ENCODE peak calls at places on chromosomes 1 and 21, in nine cellular contexts. B is fibroblast of lung, E is heart left ventricle, F is HAP-1, J is ovary, L is upper lobe of right lung, G is psoas muscle, I is body of pancreas, V is aorta. X is an unnamed sample.
A peak's percentile ranks its signal among the peaks of the same experiment; 100 is the strongest.

GRCh38 chr1:89206361-89206760 is 7.6 kb upstream of the GBP4 start:
- DNase-seq in B (no peak), F (no peak), V (no peak), G (no peak), E (no peak), J (no peak), L (no peak), I (no peak), X (no peak)

GRCh38 chr1:112449630-112449983 is 53.6 kb downstream of the CTTNBP2NL start:
- DNase-seq in E (no peak), I (no peak), J (no peak), L (no peak), F (no peak), G (no peak), V (no peak), B (no peak), X (no peak)

GRCh38 chr1:152960452-152961044 is 9.9 kb upstream of the SPRR4 start:
- DNase-seq in V (no peak), J (no peak), L (no peak), F (no peak), G (no peak), E (no peak), I (peak; percentile 24), B (no peak), X (no peak)

GRCh38 chr1:189149547-189150375 is 1327.9 kb downstream of the BRINP3 start:
- DNase-seq in G (no peak), E (no peak), B (no peak), L (peak; percentile 66), F (no peak), V (no peak), J (no peak), I (peak; percentile 47), X (peak; percentile 22)

GRCh38 chr21:27291006-27291405 is 324.1 kb upstream of the ADAMTS5 start:
- DNase-seq in B (peak; percentile 36), G (no peak), F (no peak), J (no peak), V (no peak), E (no peak), L (no peak), I (no peak), X (no peak)

GRCh38 chr21:39968010-39968409 is 100.8 kb downstream of the PCP4 start:
- DNase-seq in L (no peak), F (no peak), I (no peak), J (no peak), E (no peak), V (no peak), B (no peak), G (no peak), X (no peak)

GRCh38 chr1:60483471-60483870 is 409.9 kb upstream of the C1orf87 start:
- DNase-seq in G (no peak), J (no peak), B (no peak), I (no peak), E (no peak), L (no peak), F (no peak), V (no peak), X (no peak)

GRCh38 chr1:230243583-230244377 is 176.7 kb downstream of the GALNT2 start:
- DNase-seq in E (no peak), G (no peak), F (no peak), L (no peak), I (no peak), V (no peak), B (peak; percentile 82), J (no peak), X (no peak)

GRCh38 chr1:2459757-2460156 is 16.3 kb upstream of the PLCH2 start:
- DNase-seq in E (peak; percentile 53), I (peak; percentile 35), F (no peak), G (no peak), J (no peak), L (no peak), B (peak; percentile 33), V (no peak), X (peak; percentile 84)

GRCh38 chr1:170657275-170657853 is 6.6 kb upstream of the PRRX1 start:
- DNase-seq in J (no peak), G (no peak), L (no peak), I (no peak), B (no peak), E (no peak), V (no peak), F (no peak), X (no peak)

GRCh38 chr1:101060992-101061391 is 35.4 kb upstream of the DPH5 start:
- DNase-seq in G (no peak), B (no peak), F (no peak), L (no peak), J (no peak), I (no peak), E (no peak), V (no peak), X (no peak)

GRCh38 chr1:150410582-150411101 is 46.7 kb downstream of the RPRD2 start:
- DNase-seq in I (no peak), J (no peak), G (no peak), F (no peak), L (no peak), B (peak; percentile 54), E (no peak), V (no peak), X (no peak)

GRCh38 chr1:182707116-182707515 is 22.7 kb upstream of the RGS8 start:
- DNase-seq in L (no peak), J (no peak), V (no peak), B (no peak), F (no peak), E (peak; percentile 33), I (peak; percentile 77), G (no peak), X (peak; percentile 69)

GRCh38 chr1:163307479-163308171 is 14.1 kb upstream of the NUF2 start:
- DNase-seq in V (no peak), E (no peak), B (peak; percentile 94), L (no peak), I (no peak), J (no peak), F (no peak), G (no peak), X (no peak)

GRCh38 chr21:31999810-32000468 is 127.1 kb downstream of the HUNK start:
- DNase-seq in I (no peak), V (no peak), J (no peak), E (no peak), B (no peak), F (no peak), G (no peak), L (no peak), X (no peak)

GRCh38 chr1:167103236-167103894 is 9.5 kb downstream of the STYXL2 start:
- DNase-seq in L (no peak), E (no peak), F (no peak), J (no peak), B (peak; percentile 60), V (no peak), G (no peak), I (no peak), X (no peak)

DNA sequence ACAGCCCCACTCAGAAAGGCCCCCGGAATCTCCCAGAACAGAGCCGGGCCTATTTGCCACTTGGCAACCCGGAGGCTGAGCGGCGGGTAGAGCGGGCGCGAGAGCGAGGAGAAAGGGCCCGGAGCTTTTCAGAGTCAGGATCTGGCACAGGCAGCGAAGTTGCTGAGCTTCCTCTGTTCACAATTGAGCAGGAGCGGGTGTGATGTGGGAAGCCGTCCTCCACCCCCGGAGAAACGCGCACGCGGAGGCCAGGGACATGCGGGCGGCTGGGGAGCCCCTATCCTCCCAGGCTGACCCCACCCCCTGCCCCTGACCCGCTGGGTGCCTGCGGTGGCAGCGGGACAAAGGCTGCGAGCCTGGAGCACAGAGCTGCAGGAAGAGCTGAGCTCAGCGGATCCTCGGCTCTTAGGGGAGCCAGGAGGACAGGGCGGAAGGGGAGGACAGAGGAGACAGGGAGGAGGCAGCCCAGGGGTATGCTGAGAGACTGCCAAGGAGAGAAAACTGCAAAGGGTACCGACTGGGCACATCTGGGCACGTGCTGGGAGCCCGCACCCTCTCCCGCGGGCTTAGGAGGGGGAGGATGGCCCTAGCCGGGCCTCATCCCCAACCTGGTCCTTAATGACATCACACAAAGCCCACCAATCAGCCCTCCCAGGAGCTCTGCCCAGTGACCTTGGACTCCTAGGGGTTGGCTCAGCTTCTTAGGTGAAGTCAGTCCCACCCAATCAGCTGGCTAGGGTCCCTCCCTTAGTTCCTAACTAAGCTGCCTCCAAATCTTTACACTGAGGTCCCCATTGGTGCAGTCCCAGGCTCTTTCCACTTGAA is 9.3 kb downstream of the KIF21B start:
- DNase-seq in J (no peak), V (no peak), G (no peak), L (no peak), I (no peak), B (no peak), F (no peak), E (no peak), X (no peak)
- H3K4me1 ChIP-seq in J (peaks cover 6% of the 10 kb centered on the region), V (no peaks in the 10 kb centered on the region), G (peaks cover 17% of the 10 kb centered on the region), L (peaks cover 41% of the 10 kb centered on the region), I (peaks cover 6% of the 10 kb centered on the region), B (no peaks in the 10 kb centered on the region), F (peaks cover 6% of the 10 kb centered on the region), E (no peaks in the 10 kb centered on the region), X (no peaks in the 10 kb centered on the region)

GRCh38 chr1:155012760-155013602 is 10.4 kb downstream of the ZBTB7B start:
- DNase-seq in J (no peak), I (no peak), L (no peak), G (no peak), B (no peak), F (no peak), V (no peak), E (no peak), X (no peak)
- H3K4me1 ChIP-seq in J (peaks cover 16% of the 10 kb centered on the region), I (peaks cover 78% of the 10 kb centered on the region), L (peaks cover 65% of the 10 kb centered on the region), G (peaks cover 47% of the 10 kb centered on the region), B (peaks cover 7% of the 10 kb centered on the region), F (peaks cover 13% of the 10 kb centered on the region), V (no peaks in the 10 kb centered on the region), E (peaks cover 24% of the 10 kb centered on the region), X (peaks cover 71% of the 10 kb centered on the region)

DNA sequence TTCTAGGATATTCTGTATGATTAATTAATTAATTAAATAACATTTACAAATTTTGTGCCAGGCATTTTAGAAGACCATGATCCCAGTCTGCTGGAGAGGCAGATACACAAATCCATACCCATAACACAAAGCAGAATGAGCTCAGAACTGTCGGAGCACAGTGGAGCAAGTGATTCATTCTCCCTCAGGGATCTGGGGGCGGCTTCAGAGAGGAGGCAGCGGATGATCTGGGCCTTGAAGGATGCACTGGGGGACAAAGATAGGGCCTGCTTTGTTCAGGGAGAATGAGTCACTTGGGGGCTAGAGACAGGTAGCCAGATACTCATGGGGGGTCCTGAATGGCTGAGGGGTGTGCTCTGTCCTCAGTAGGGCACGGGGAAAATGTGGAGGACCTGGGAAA is 50.9 kb upstream of the TRABD2B start:
- DNase-seq in V (peak; percentile 65), B (peak; percentile 51), F (no peak), I (no peak), L (no peak), J (no peak), E (peak; percentile 71), G (no peak), X (no peak)
- H3K4me1 ChIP-seq in V (peaks cover 3% of the 10 kb centered on the region), B (no peaks in the 10 kb centered on the region), F (no peaks in the 10 kb centered on the region), I (peaks cover 23% of the 10 kb centered on the region), L (peaks cover 7% of the 10 kb centered on the region), J (no peaks in the 10 kb centered on the region), E (no peaks in the 10 kb centered on the region), G (no peaks in the 10 kb centered on the region), X (peaks cover 10% of the 10 kb centered on the region)

GRCh38 chr1:203791498-203791897 is 3.9 kb upstream of the ZBED6 start:
- DNase-seq in F (no peak), V (no peak), I (no peak), L (no peak), J (no peak), G (no peak), E (no peak), B (peak; percentile 25), X (no peak)
- H3K4me1 ChIP-seq in F (peaks cover 29% of the 10 kb centered on the region), V (no peaks in the 10 kb centered on the region), I (peaks cover 6% of the 10 kb centered on the region), L (peaks cover 4% of the 10 kb centered on the region), J (no peaks in the 10 kb centered on the region), G (peaks cover 3% of the 10 kb centered on the region), E (no peaks in the 10 kb centered on the region), B (no peaks in the 10 kb centered on the region), X (no peaks in the 10 kb centered on the region)